ENCODE peak calls at places on chromosomes 4 and X, in five cellular contexts. P is MM.1S; T is activated T-helper 9 cell treated with anti-CD3 and anti-CD28 coated beads, Interleukin-2, amount 50 U/mL, for 16 hours; I is GM12865; L is GM23248. E is an unnamed sample.

GRCh38 chr4:146998157-146998556 is 52.5 kb upstream of the TTC29 start:
- DNase-seq in P (peak), T (no peak), I (peak), L (no peak), E (no peak)

GRCh38 chr4:59060895-59061294 is 1950.7 kb upstream of the IGFBP7 start:
- DNase-seq in P (no peak), T (no peak), I (no peak), L (no peak), E (no peak)

GRCh38 chrX:66016905-66017658 is 22.8 kb downstream of the VSIG4 start:
- DNase-seq in P (no peak), T (no peak), I (peak), L (no peak), E (no peak)

GRCh38 chr4:106315476-106315967 is 487 bp downstream of the TBCK start:
- DNase-seq in P (peak), T (peak), I (no peak), L (peak), E (peak)

GRCh38 chr4:15327311-15328298 is 100.2 kb upstream of the C1QTNF7 start:
- DNase-seq in P (no peak), T (no peak), I (no peak), L (peak), E (peak)

GRCh38 chr4:83552924-83553323 is 17.0 kb downstream of the GPAT3 start:
- DNase-seq in P (peak), T (no peak), I (peak), L (peak), E (peak)

GRCh38 chrX:21700967-21701366 is 42.8 kb upstream of the KLHL34 start:
- DNase-seq in P (no peak), T (no peak), I (no peak), L (no peak), E (no peak)

GRCh38 chr4:118823471-118823870 is 12.5 kb downstream of the SEC24D start:
- DNase-seq in P (no peak), T (no peak), I (no peak), L (no peak), E (no peak)

GRCh38 chrX:23786268-23786815 is 3.4 kb downstream of the SAT1 start:
- DNase-seq in P (no peak), T (no peak), I (no peak), L (peak), E (no peak)

GRCh38 chr4:726235-726787 is 20.7 kb downstream of the PCGF3 start:
- DNase-seq in P (no peak), T (no peak), I (no peak), L (peak), E (peak)

GRCh38 chr4:188989371-188989770 is 850.1 kb downstream of the TRIML1 start:
- DNase-seq in P (no peak), T (no peak), I (no peak), L (no peak), E (no peak)

GRCh38 chr4:140715121-140715520 is 41.1 kb downstream of the TBC1D9 start:
- DNase-seq in P (no peak), T (no peak), I (no peak), L (no peak), E (no peak)

GRCh38 chr4:26717332-26717731 is 133.4 kb downstream of the TBC1D19 start:
- DNase-seq in P (no peak), T (no peak), I (no peak), L (peak), E (peak)